ENCODE peak calls at places on chromosomes 16 and 17, in seven cellular contexts. T is IMR-90; M is tibial artery; Q is endodermal cell; N is body of pancreas; U is CD4-positive, CD25-positive, alpha-beta regulatory T cell; L is CD8-positive, alpha-beta T cell. H is an unnamed sample. For H3K4me1, the result is how much of the 10 kb centered on the place peaks cover.

GRCh38 chr17:4446326-4447051 is 12.7 kb downstream of the SPNS3 start:
- DNase-seq in T (no peak), L (no peak), Q (no peak), N (no peak), U (no peak), M (no peak), H (no peak)

GRCh38 chr17:35612924-35613521 is 25.9 kb downstream of the AP2B1 start:
- DNase-seq in N (peak), U (peak), T (peak), M (peak), L (no peak), Q (peak), H (no peak)

GRCh38 chr17:18226284-18226945 is 980 bp downstream of the LLGL1 start:
- DNase-seq in T (peak), N (no peak), L (no peak), U (no peak), M (no peak), Q (no peak), H (no peak)

GRCh38 chr17:81429353-81429774 is 34.1 kb downstream of the BAHCC1 start:
- DNase-seq in T (peak), M (peak), N (peak), L (no peak), U (no peak), Q (no peak), H (peak)

GRCh38 chr17:20981046-20981920 is 61.5 kb downstream of the USP22 start:
- DNase-seq in N (no peak), L (no peak), Q (peak), M (no peak), U (no peak), T (no peak), H (no peak)

GRCh38 chr16:1309888-1310831 is 724 bp downstream of the UBE2I start:
- DNase-seq in L (peak), U (peak), Q (no peak), N (peak), M (peak), T (peak), H (peak)

GRCh38 chr17:28174352-28175046 is 132.0 kb downstream of the NLK start:
- DNase-seq in M (no peak), L (peak), U (peak), T (no peak), Q (peak), N (no peak), H (no peak)

GRCh38 chr17:78172284-78173024 is 4.1 kb downstream of the SYNGR2 start:
- DNase-seq in L (no peak), T (peak), U (no peak), M (peak), Q (peak), N (no peak), H (peak)

GRCh38 chr17:28744104-28744801 is 442 bp downstream of the TRAF4 start:
- DNase-seq in T (peak), N (peak), M (no peak), U (peak), Q (peak), L (peak), H (peak)

GRCh38 chr17:14756469-14756868 is 455.6 kb downstream of the HS3ST3B1 start:
- DNase-seq in M (no peak), N (no peak), T (no peak), U (no peak), L (no peak), Q (no peak), H (no peak)

GRCh38 chr17:6608321-6608720 is 32.2 kb downstream of the KIAA0753 start:
- DNase-seq in U (no peak), M (no peak), Q (no peak), N (no peak), L (no peak), T (peak), H (no peak)

GRCh38 chr17:21001813-21002221 is 41.0 kb downstream of the USP22 start:
- DNase-seq in T (no peak), U (no peak), L (no peak), M (no peak), Q (no peak), N (no peak), H (no peak)

GRCh38 chr17:45794840-45795239 is 10.7 kb downstream of the CRHR1 start:
- DNase-seq in U (no peak), N (no peak), M (no peak), T (no peak), Q (peak), L (no peak), H (no peak)

GRCh38 chr17:8705427-8705826 is 39.2 kb downstream of the CCDC42 start:
- DNase-seq in L (no peak), U (no peak), N (no peak), T (no peak), M (peak), Q (no peak), H (no peak)

GRCh38 chr17:34740936-34741515 is 161.6 kb downstream of the TMEM132E start:
- DNase-seq in T (no peak), L (no peak), Q (peak), N (no peak), M (no peak), U (no peak), H (no peak)

GRCh38 chr17:4531988-4532736 is 23.0 kb downstream of the MYBBP1A start:
- DNase-seq in T (no peak), U (no peak), L (no peak), Q (peak), N (no peak), M (no peak), H (no peak)

DNA sequence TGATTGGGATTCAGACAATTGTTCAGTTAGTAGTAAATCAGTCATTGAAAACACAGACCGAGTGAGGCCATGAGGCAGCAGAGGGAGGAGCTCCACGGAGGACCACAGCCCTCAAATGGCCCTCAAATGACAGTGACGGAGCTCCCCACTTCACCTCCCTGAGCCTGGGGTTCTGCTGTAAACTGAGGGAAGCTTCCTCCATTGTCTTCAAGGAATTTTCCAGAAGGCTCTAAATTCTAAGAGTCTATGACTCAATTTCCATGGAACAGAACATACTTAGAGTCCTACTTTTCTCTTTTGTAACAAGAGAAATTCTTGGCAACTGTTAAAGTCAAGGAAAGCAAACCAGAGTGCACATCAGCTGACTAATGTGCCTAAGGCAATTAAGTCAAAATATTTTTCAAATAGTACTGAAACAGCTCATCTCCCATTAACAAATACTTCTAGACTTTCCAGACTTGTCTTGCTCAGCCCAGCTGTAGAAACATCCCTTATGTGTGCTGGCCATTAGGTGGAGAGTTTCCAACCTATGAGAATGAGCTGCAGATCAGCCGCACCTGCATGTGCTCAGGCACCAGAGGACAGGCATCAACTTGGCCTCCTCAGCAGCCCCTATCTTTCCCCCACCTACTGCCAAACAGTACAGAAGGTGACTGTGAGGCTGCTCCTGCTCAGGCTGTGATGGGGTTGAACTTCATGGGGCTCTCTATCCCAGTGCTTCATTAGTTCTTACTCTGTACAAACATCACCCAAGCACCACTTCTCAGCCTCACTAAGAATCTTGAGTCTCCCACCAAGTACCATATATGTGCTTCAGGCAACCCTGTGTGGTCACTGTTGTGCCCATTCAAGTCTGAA is 32.3 kb downstream of the TEX2 start:
- DNase-seq in N (no peak), T (peak), Q (no peak), L (no peak), M (no peak), U (no peak), H (no peak)
- H3K27ac ChIP-seq in N (no peak), T (peak), Q (no peak), L (no peak), M (peak), U (no peak), H (peak)

DNA sequence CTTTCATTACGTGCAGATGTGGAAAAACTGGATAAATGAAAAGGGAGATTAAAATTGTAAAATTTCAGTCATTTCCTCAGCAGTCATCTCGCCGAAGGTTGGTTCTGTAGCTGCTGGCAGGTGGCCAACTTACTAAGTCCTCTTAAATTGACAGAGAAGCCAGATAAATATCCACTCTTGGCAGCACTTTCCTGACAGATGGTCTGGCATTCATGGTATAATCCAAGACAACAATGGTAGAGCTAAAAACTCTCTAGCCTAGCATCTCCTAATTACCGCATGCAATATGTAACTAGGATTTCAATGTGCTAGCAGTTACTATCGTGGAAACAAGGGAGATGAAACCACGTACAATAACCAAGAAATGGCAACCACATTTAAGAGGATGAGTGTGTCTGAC is 306.3 kb downstream of the CNTNAP4 start:
- DNase-seq in M (no peak), L (no peak), Q (no peak), U (no peak), N (peak), T (no peak), H (no peak)
- H3K4me1 ChIP-seq in M (under half), L (under half), Q (under half), U (under half), N (under half), T (under half), H (under half)

DNA sequence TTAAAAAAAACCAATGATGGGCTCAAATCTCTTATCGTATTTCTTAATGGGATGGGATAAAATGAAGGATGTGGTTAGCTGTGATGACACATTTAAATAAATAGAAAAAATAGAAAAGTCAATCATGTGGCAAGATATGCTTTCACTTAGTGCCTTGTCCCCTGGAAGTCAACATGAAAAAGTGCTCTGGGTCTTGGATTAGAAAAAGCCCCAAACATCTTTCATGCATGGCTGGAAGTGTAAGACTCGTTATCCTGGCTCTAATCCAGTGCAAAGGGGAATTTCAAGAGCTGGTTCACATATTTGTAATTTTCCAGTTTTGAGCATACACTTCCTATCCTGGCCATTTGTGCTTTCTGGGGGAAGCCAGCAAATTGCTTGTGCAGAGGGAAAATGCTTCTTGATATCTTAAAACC is 160.9 kb downstream of the MAP2K6 start:
- DNase-seq in Q (no peak), M (no peak), T (peak), U (no peak), N (peak), L (no peak), H (no peak)
- H3K27ac ChIP-seq in Q (no peak), M (peak), T (peak), U (no peak), N (no peak), L (no peak), H (no peak)

GRCh38 chr17:76132574-76133338 is 8.3 kb downstream of the FOXJ1 start:
- DNase-seq in M (no peak), U (no peak), T (no peak), Q (peak), N (peak), L (no peak), H (peak)
- H3K4me1 ChIP-seq in M (under half), U (under half), T (under half), Q (under half), N (under half), L (under half), H (under half)

DNA sequence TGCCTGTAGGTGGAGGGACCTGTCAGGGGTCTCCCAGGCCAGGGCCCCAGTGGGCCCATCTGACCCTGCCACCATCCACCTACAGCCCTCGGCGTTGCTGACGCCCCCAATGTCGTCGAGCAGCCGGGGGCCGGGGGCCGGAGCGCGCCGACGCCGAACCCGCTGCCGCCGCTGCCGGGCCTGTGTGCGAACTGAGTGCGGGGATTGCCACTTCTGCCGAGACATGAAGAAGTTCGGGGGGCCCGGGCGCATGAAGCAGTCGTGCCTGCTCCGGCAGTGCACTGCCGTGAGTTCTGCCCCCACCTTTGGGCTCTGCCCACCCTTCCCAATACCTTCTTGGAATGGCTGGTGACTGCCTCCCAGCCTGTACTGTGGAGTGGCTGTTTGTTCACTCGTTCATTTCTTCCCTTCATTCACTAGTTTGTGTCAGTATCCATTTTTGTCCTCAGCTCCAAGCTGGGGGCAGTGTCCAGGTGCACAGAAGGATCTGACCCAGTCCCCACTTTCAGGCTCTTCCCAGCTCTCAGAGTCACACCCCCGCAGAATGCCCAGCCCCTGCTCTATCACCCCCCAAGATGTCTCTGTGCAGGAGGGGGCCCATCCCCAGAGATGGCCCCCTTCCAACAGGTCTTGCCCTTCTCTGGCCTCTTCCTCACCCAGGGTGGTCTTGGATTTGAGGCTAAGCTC is 2.4 kb downstream of the FBXL19 start:
- DNase-seq in L (no peak), Q (peak), U (no peak), M (no peak), N (no peak), T (no peak), H (no peak)
- H3K27ac ChIP-seq in L (no peak), Q (no peak), U (no peak), M (peak), N (no peak), T (no peak), H (no peak)

GRCh38 chr17:73283250-73283649 is 21.6 kb upstream of the CPSF4L start:
- DNase-seq in N (no peak), M (no peak), U (no peak), L (no peak), Q (no peak), T (no peak), H (no peak)

GRCh38 chr17:73284906-73285602 is 23.4 kb upstream of the CPSF4L start:
- DNase-seq in M (no peak), T (no peak), Q (no peak), N (no peak), L (no peak), U (no peak), H (no peak)

GRCh38 chr17:73282629-73283028 is 20.9 kb upstream of the CPSF4L start:
- DNase-seq in N (no peak), Q (no peak), L (no peak), M (no peak), U (no peak), T (no peak), H (no peak)

GRCh38 chr17:73284339-73284738 is 22.7 kb upstream of the CPSF4L start:
- DNase-seq in L (no peak), N (no peak), T (no peak), Q (no peak), U (no peak), M (no peak), H (no peak)

GRCh38 chr17:73283841-73284282 is 22.2 kb upstream of the CPSF4L start:
- DNase-seq in T (no peak), N (no peak), M (peak), Q (peak), U (no peak), L (no peak), H (no peak)
- H3K4me1 ChIP-seq in T (under half), N (half or more), M (half or more), Q (under half), U (under half), L (under half), H (under half)

DNA sequence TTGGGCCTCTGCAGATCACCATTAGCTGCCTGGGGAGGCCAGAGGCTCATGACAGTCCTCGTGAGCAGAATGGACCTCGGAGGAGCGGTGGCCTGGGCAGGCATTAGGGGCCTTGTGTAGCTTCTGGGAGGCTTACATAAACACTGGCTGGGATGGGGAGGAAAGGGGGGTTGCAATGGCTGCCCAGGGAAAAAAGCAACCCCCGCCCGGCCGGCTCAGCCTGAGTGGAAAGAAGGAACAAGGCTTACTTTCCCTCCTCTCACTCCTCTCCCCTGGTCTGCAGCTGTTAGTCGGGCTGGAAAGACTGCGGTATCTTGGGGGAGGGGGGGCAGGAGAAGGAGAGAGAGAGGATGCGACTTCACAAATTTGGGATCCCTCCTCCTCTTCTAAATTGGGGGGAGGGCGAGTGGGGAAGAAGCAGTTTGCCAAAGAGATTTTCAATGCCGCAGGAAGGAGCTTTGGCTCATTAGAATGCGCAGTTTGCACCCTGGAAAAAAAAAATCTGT is 6.4 kb upstream of the NR1D1 start:
- DNase-seq in M (no peak), T (no peak), N (no peak), Q (peak), U (no peak), L (no peak), H (no peak)
- H3K27ac ChIP-seq in M (peak), T (peak), N (no peak), Q (peak), U (peak), L (peak), H (no peak)